ENCODE peak calls at places on chromosomes 2 and 18, in four cellular contexts. W is RPMI8226; G is nephron progenitor cell; U is activated CD8-positive, alpha-beta memory T cell treated with anti-CD3 and anti-CD28 coated beads, Interleukin-2, amount 50 U/mL, for 48 hours. I is an unnamed sample.

GRCh38 chr2:30181176-30181575 is 34.4 kb downstream of the YPEL5 start:
- DNase-seq in W (no peak), G (no peak), U (peak; percentile 10), I (no peak)

GRCh38 chr18:58668211-58668610 is 3.1 kb upstream of the MALT1 start:
- DNase-seq in W (no peak), G (no peak), U (no peak), I (no peak)

GRCh38 chr2:96887419-96888081 is 17.7 kb upstream of the SEMA4C start:
- DNase-seq in W (no peak), G (no peak), U (no peak), I (no peak)

GRCh38 chr2:75021672-75022071 is 63.2 kb downstream of the POLE4 start:
- DNase-seq in W (no peak), G (no peak), U (no peak), I (no peak)

GRCh38 chr2:129720761-129721160 is 258.7 kb upstream of the RAB6C start:
- DNase-seq in W (no peak), G (no peak), U (no peak), I (no peak)

GRCh38 chr2:148909114-148909513 is 34.1 kb downstream of the KIF5C start:
- DNase-seq in W (no peak), G (no peak), U (no peak), I (no peak)

GRCh38 chr2:127153691-127154158 is 46.8 kb upstream of the BIN1 start:
- DNase-seq in W (no peak), G (no peak), U (no peak), I (no peak)

GRCh38 chr2:127508621-127509034 is 17.7 kb downstream of the IWS1 start:
- DNase-seq in W (no peak), G (no peak), U (no peak), I (peak; percentile 83)

GRCh38 chr2:184562532-184562931 is 35.8 kb upstream of the ZNF804A start:
- DNase-seq in W (no peak), G (no peak), U (no peak), I (no peak)

GRCh38 chr18:48544661-48545415 is 6.0 kb downstream of the CTIF start:
- DNase-seq in W (no peak), G (no peak), U (no peak), I (no peak)

I was measured in Karpas-422.